ENCODE peak calls at places on chromosomes 11 and 22, in five cellular contexts. H is A549, V is HCT116, U is right lobe of liver, F is body of pancreas. T is an unnamed sample. For H3K9me3, the result is how much of the 10 kb centered on the place peaks cover.

GRCh38 chr11:33987975-33988580 is 63.5 kb upstream of the CAPRIN1 start:
- ATAC-seq in H (peak), V (peak), U (peak), F (peak), T (peak)

GRCh38 chr11:118763038-118763437 is 27.9 kb downstream of the DDX6 start:
- ATAC-seq in H (no peak), V (no peak), U (no peak), F (no peak), T (no peak)

GRCh38 chr22:37258005-37258790 is 14.1 kb upstream of the RAC2 start:
- ATAC-seq in H (no peak), V (no peak), U (no peak), F (no peak), T (no peak)

GRCh38 chr11:679271-680207 is 15.5 kb downstream of the DEAF1 start:
- ATAC-seq in H (no peak), V (no peak), U (peak), F (no peak), T (no peak)

GRCh38 chr11:35282226-35282882 is 137.0 kb downstream of the SLC1A2 start:
- ATAC-seq in H (peak), V (no peak), U (no peak), F (peak), T (peak)

GRCh38 chr11:88666364-88666763 is 328.8 kb upstream of the CTSC start:
- ATAC-seq in H (no peak), V (no peak), U (no peak), F (no peak), T (no peak)

GRCh38 chr11:42591841-42592240 is 720.0 kb upstream of the API5 start:
- ATAC-seq in H (no peak), V (no peak), U (no peak), F (no peak), T (no peak)

GRCh38 chr11:79263001-79263400 is 177.8 kb downstream of the TENM4 start:
- ATAC-seq in H (no peak), V (no peak), U (no peak), F (no peak), T (peak)

GRCh38 chr11:120146413-120147093 is 8.6 kb upstream of the TRIM29 start:
- ATAC-seq in H (no peak), V (no peak), U (no peak), F (no peak), T (no peak)

GRCh38 chr22:38239101-38239761 is 33.6 kb downstream of the TMEM184B start:
- ATAC-seq in H (peak), V (peak), U (peak), F (peak), T (peak)

GRCh38 chr22:38655532-38656255 is 498 bp downstream of the FAM227A start:
- ATAC-seq in H (no peak), V (peak), U (no peak), F (no peak), T (peak)

GRCh38 chr22:50376064-50376747 is 33.1 kb downstream of the PPP6R2 start:
- ATAC-seq in H (no peak), V (no peak), U (no peak), F (no peak), T (no peak)

GRCh38 chr11:63369971-63370588 is 495 bp downstream of the SLC22A9 start:
- ATAC-seq in H (peak), V (no peak), U (peak), F (no peak), T (no peak)

GRCh38 chr11:120034176-120034575 is 103.7 kb downstream of the TRIM29 start:
- ATAC-seq in H (no peak), V (no peak), U (no peak), F (no peak), T (no peak)

GRCh38 chr11:3860360-3860759 is 4.9 kb downstream of the STIM1 start:
- ATAC-seq in H (no peak), V (no peak), U (no peak), F (no peak), T (no peak)

GRCh38 chr11:44780940-44781631 is 54.3 kb downstream of the TSPAN18 start:
- ATAC-seq in H (no peak), V (no peak), U (peak), F (no peak), T (peak)

GRCh38 chr11:124756033-124756752 is 4.1 kb upstream of the VSIG2 start:
- ATAC-seq in H (no peak), V (no peak), U (no peak), F (no peak), T (no peak)

GRCh38 chr11:47186937-47187681 is 875 bp upstream of the PACSIN3 start:
- ATAC-seq in H (peak), V (peak), U (peak), F (peak), T (peak)

GRCh38 chr11:76206327-76207081 is at the start of gene WNT11:
- ATAC-seq in H (peak), V (peak), U (no peak), F (peak), T (peak)

GRCh38 chr11:67253872-67254624 is 12.2 kb upstream of the GRK2 start:
- ATAC-seq in H (no peak), V (no peak), U (no peak), F (peak), T (no peak)

GRCh38 chr11:110217478-110217877 is 78.9 kb downstream of the RDX start:
- ATAC-seq in H (peak), V (no peak), U (no peak), F (no peak), T (no peak)

GRCh38 chr22:44738347-44738715 is 14.0 kb upstream of the ARHGAP8 start:
- ATAC-seq in H (no peak), V (peak), U (peak), F (no peak), T (no peak)

GRCh38 chr11:32792111-32792947 is 2.1 kb downstream of the CCDC73 start:
- ATAC-seq in H (peak), V (peak), U (peak), F (peak), T (peak)

GRCh38 chr22:47739216-47739615 is 976.8 kb downstream of the TBC1D22A start:
- ATAC-seq in H (no peak), V (no peak), U (no peak), F (no peak), T (no peak)
- H3K9me3 ChIP-seq in H (under half), V (under half), U (under half), F (under half), T (under half)

GRCh38 chr11:126163779-126164178 is 47.7 kb downstream of the RPUSD4 start:
- ATAC-seq in H (no peak), V (no peak), U (no peak), F (no peak), T (no peak)

GRCh38 chr11:126160345-126161145 is 50.9 kb downstream of the RPUSD4 start:
- ATAC-seq in H (no peak), V (no peak), U (no peak), F (no peak), T (no peak)

GRCh38 chr11:126161146-126161458 is 50.3 kb downstream of the RPUSD4 start:
- ATAC-seq in H (no peak), V (no peak), U (no peak), F (no peak), T (no peak)

GRCh38 chr11:126163074-126163700 is 48.3 kb downstream of the RPUSD4 start:
- ATAC-seq in H (peak), V (no peak), U (no peak), F (no peak), T (peak)

GRCh38 chr11:126162286-126163030 is 49.0 kb downstream of the RPUSD4 start:
- ATAC-seq in H (no peak), V (no peak), U (no peak), F (no peak), T (no peak)
- TF ChIP-seq POLR2A in H (no peak), V (no peak), U (no peak), F (no peak), T (no peak)

GRCh38 chr22:48953830-48954229 is 873.8 kb downstream of the BRD1 start:
- ATAC-seq in H (no peak), V (no peak), U (no peak), F (no peak), T (no peak)

GRCh38 chr22:48955351-48956311 is 872.0 kb downstream of the BRD1 start:
- ATAC-seq in H (peak), V (no peak), U (no peak), F (no peak), T (no peak)

GRCh38 chr22:48952256-48953102 is 875.2 kb downstream of the BRD1 start:
- ATAC-seq in H (no peak), V (no peak), U (no peak), F (no peak), T (no peak)

GRCh38 chr22:48953103-48953720 is 874.5 kb downstream of the BRD1 start:
- ATAC-seq in H (no peak), V (no peak), U (no peak), F (no peak), T (no peak)

GRCh38 chr22:48954781-48955311 is 872.8 kb downstream of the BRD1 start:
- ATAC-seq in H (no peak), V (no peak), U (no peak), F (no peak), T (no peak)
- H3K9me3 ChIP-seq in H (under half), V (under half), U (under half), F (under half), T (under half)

GRCh38 chr11:14499560-14500180 is at the start of gene COPB1:
- ATAC-seq in H (peak), V (peak), U (peak), F (peak), T (peak)

GRCh38 chr11:14500181-14500651 is 605 bp upstream of the COPB1 start:
- ATAC-seq in H (peak), V (peak), U (peak), F (peak), T (peak)

GRCh38 chr11:14502039-14502438 is 2.4 kb upstream of the COPB1 start:
- ATAC-seq in H (no peak), V (no peak), U (no peak), F (no peak), T (no peak)

GRCh38 chr11:14506532-14506931 is 6.9 kb upstream of the COPB1 start:
- ATAC-seq in H (no peak), V (no peak), U (no peak), F (no peak), T (no peak)

GRCh38 chr11:14503023-14503422 is 3.4 kb upstream of the COPB1 start:
- ATAC-seq in H (no peak), V (no peak), U (no peak), F (no peak), T (no peak)
- TF ChIP-seq POLR2A in H (no peak), V (no peak), U (no peak), F (no peak), T (no peak)

DNA sequence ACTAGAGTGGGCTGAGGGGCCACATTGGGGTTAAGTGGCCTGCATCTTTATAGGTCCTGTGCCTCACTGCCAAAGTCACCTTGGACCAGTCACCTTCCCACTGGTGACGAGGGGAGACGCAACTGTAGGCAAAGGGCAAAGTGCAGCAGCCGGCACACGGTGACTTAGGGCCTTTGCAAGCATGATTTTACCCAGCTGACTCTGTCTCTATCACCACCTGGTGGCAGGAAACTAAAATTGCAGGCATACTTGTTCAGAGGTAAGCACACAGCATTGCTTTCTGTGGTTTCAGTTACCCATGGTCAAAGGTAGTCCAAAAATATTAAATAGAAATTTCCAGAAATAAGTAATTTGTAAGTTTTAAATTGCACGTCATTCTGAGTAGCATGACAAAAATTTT is 1164.4 kb downstream of the BRD1 start:
- ATAC-seq in H (no peak), V (peak), U (no peak), F (no peak), T (no peak)
- H3K9me3 ChIP-seq in H (under half), V (under half), U (under half), F (under half), T (under half)

DNA sequence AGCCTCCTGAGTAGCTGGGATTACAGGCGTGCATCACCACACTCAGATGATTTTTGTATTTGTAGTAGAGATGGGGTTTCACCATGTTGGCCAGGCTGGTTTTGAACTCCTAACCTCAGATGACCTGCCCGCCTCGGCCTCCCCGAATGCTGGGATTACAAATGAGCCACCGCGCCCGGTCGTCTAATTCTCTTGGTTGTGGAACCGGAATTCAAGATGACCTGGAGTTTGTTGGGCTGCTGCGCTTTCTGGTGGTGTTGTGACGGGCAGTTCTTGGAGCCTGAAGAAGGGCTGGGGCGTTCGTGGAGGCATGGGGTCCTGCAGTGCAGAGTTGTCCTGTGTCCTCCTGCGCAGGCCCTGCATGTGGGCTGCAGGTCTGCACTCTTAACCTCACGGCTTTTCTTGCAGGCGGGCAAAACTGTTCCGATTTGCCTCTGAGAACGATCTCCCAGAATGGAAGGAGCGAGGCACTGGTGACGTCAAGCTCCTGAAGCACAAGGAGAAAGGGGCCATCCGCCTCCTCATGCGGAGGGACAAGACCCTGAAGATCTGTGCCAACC is 4.9 kb upstream of the TRMT2A start:
- ATAC-seq in H (no peak), V (no peak), U (no peak), F (no peak), T (no peak)
- TF ChIP-seq POLR2A in H (no peak), V (no peak), U (no peak), F (no peak), T (no peak)

DNA sequence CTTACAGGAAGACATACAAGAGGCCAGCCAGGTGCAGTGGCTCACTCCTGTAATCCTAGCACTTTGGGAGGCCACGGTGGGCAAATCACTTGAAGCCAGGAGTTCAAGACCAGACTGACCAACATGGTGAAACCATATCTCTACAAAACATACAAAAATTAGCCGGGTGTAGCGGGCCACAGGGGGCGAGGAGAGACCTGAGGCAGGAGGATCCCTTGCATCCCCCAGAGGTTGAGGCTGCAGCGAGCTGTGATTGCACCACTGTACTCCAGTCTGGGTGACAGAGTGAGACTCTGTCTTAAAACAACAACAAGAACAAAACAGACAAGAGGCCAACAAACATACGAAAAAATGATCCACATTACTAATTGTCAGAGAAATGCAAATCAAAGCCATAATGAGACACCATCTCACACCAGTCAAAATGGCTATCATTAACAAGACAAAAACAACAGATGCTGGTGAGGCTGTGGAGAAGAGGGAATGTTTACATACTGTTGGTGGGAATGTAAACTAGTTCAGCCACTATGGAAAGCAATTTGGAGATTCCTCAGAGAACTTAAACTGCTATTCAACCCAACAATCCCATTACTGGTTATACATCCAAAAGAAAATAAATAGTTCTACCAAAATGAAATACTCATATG is 498.8 kb upstream of the ARHGAP42 start:
- ATAC-seq in H (no peak), V (no peak), U (no peak), F (no peak), T (no peak)
- H3K9me3 ChIP-seq in H (under half), V (under half), U (under half), F (under half), T (under half)

GRCh38 chr11:36500315-36500721 is 9.8 kb downstream of the TRAF6 start:
- ATAC-seq in H (peak), V (peak), U (peak), F (peak), T (no peak)
- TF ChIP-seq POLR2A in H (no peak), V (no peak), U (no peak), F (no peak), T (no peak)

T was measured in gastroesophageal sphincter.